ENCODE peak calls at places on chromosomes 1 and 21, in six cellular contexts. One of them, this sample, is unnamed.

GRCh38 chr21:37642493-37642892 is 273.8 kb downstream of the KCNJ6 start:
- DNase-seq in SHP77: peak; percentile 33
- DNase-seq in activated CD8-positive, alpha-beta memory T cell treated with anti-CD3 and anti-CD28 coated beads, Interleukin-2, amount 50 U/mL, for 4 hours: peak; percentile 24
- DNase-seq in NCI-H446: no peak
- DNase-seq in progenitor cell of endocrine pancreas: no peak
- DNase-seq in pancreas: no peak
- DNase-seq in this sample: no peak

GRCh38 chr1:228341814-228342626 is 64.6 kb downstream of the TRIM11 start:
- DNase-seq in SHP77: no peak
- DNase-seq in activated CD8-positive, alpha-beta memory T cell treated with anti-CD3 and anti-CD28 coated beads, Interleukin-2, amount 50 U/mL, for 4 hours: peak; percentile 10
- DNase-seq in NCI-H446: no peak
- DNase-seq in progenitor cell of endocrine pancreas: no peak
- DNase-seq in pancreas: peak; percentile 12
- DNase-seq in this sample: no peak

GRCh38 chr1:163747261-163747660 is 425.5 kb downstream of the NUF2 start:
- DNase-seq in SHP77: no peak
- DNase-seq in activated CD8-positive, alpha-beta memory T cell treated with anti-CD3 and anti-CD28 coated beads, Interleukin-2, amount 50 U/mL, for 4 hours: no peak
- DNase-seq in NCI-H446: no peak
- DNase-seq in progenitor cell of endocrine pancreas: no peak
- DNase-seq in pancreas: no peak
- DNase-seq in this sample: no peak

GRCh38 chr1:154847891-154848290 is 22.2 kb downstream of the KCNN3 start:
- DNase-seq in SHP77: peak; percentile 82
- DNase-seq in activated CD8-positive, alpha-beta memory T cell treated with anti-CD3 and anti-CD28 coated beads, Interleukin-2, amount 50 U/mL, for 4 hours: no peak
- DNase-seq in NCI-H446: peak; percentile 99
- DNase-seq in progenitor cell of endocrine pancreas: no peak
- DNase-seq in pancreas: peak; percentile 56
- DNase-seq in this sample: peak; percentile 61

GRCh38 chr1:209250970-209251636 is 332.4 kb upstream of the CAMK1G start:
- DNase-seq in SHP77: no peak
- DNase-seq in activated CD8-positive, alpha-beta memory T cell treated with anti-CD3 and anti-CD28 coated beads, Interleukin-2, amount 50 U/mL, for 4 hours: no peak
- DNase-seq in NCI-H446: peak; percentile 99
- DNase-seq in progenitor cell of endocrine pancreas: no peak
- DNase-seq in pancreas: no peak
- DNase-seq in this sample: peak; percentile 83

GRCh38 chr21:45811136-45811535 is 167.6 kb downstream of the PCBP3 start:
- DNase-seq in SHP77: no peak
- DNase-seq in activated CD8-positive, alpha-beta memory T cell treated with anti-CD3 and anti-CD28 coated beads, Interleukin-2, amount 50 U/mL, for 4 hours: no peak
- DNase-seq in NCI-H446: no peak
- DNase-seq in progenitor cell of endocrine pancreas: no peak
- DNase-seq in pancreas: no peak
- DNase-seq in this sample: peak; percentile 17

GRCh38 chr1:56819393-56819899 is at the start of gene FYB2:
- DNase-seq in SHP77: no peak
- DNase-seq in activated CD8-positive, alpha-beta memory T cell treated with anti-CD3 and anti-CD28 coated beads, Interleukin-2, amount 50 U/mL, for 4 hours: no peak
- DNase-seq in NCI-H446: no peak
- DNase-seq in progenitor cell of endocrine pancreas: no peak
- DNase-seq in pancreas: peak; percentile 62
- DNase-seq in this sample: no peak

GRCh38 chr1:169102567-169102966 is 3.9 kb upstream of the ATP1B1 start:
- DNase-seq in SHP77: no peak
- DNase-seq in activated CD8-positive, alpha-beta memory T cell treated with anti-CD3 and anti-CD28 coated beads, Interleukin-2, amount 50 U/mL, for 4 hours: no peak
- DNase-seq in NCI-H446: peak; percentile 79
- DNase-seq in progenitor cell of endocrine pancreas: no peak
- DNase-seq in pancreas: peak; percentile 23
- DNase-seq in this sample: no peak

GRCh38 chr21:32532636-32533035 is 52.7 kb downstream of the TCP10L start:
- DNase-seq in SHP77: no peak
- DNase-seq in activated CD8-positive, alpha-beta memory T cell treated with anti-CD3 and anti-CD28 coated beads, Interleukin-2, amount 50 U/mL, for 4 hours: no peak
- DNase-seq in NCI-H446: no peak
- DNase-seq in progenitor cell of endocrine pancreas: no peak
- DNase-seq in pancreas: no peak
- DNase-seq in this sample: no peak

GRCh38 chr21:32795376-32795775 is 23.8 kb upstream of the PAXBP1 start:
- DNase-seq in SHP77: no peak
- DNase-seq in activated CD8-positive, alpha-beta memory T cell treated with anti-CD3 and anti-CD28 coated beads, Interleukin-2, amount 50 U/mL, for 4 hours: no peak
- DNase-seq in NCI-H446: no peak
- DNase-seq in progenitor cell of endocrine pancreas: no peak
- DNase-seq in pancreas: no peak
- DNase-seq in this sample: no peak

GRCh38 chr1:1272341-1273151 is 1.1 kb downstream of the UBE2J2 start:
- DNase-seq in SHP77: no peak
- DNase-seq in activated CD8-positive, alpha-beta memory T cell treated with anti-CD3 and anti-CD28 coated beads, Interleukin-2, amount 50 U/mL, for 4 hours: no peak
- DNase-seq in NCI-H446: no peak
- DNase-seq in progenitor cell of endocrine pancreas: no peak
- DNase-seq in pancreas: no peak
- DNase-seq in this sample: no peak

GRCh38 chr1:206487970-206488369 is 17.7 kb downstream of the IKBKE start:
- DNase-seq in SHP77: no peak
- DNase-seq in activated CD8-positive, alpha-beta memory T cell treated with anti-CD3 and anti-CD28 coated beads, Interleukin-2, amount 50 U/mL, for 4 hours: no peak
- DNase-seq in NCI-H446: no peak
- DNase-seq in progenitor cell of endocrine pancreas: no peak
- DNase-seq in pancreas: no peak
- DNase-seq in this sample: no peak

GRCh38 chr21:43306911-43307676 is 119.8 kb downstream of the SIK1 start:
- DNase-seq in SHP77: peak; percentile 98
- DNase-seq in activated CD8-positive, alpha-beta memory T cell treated with anti-CD3 and anti-CD28 coated beads, Interleukin-2, amount 50 U/mL, for 4 hours: no peak
- DNase-seq in NCI-H446: no peak
- DNase-seq in progenitor cell of endocrine pancreas: no peak
- DNase-seq in pancreas: peak; percentile 53
- DNase-seq in this sample: no peak

This sample was measured in NCI-H524 treated with DMSO at 0.1 percent for 48 hours.